ENCODE peak calls at places on chromosome 21, in five cellular contexts. X is Peyer's patch, E is ovary, U is fibroblast of mammary gland, R is IMR-90. Z is an unnamed sample.

GRCh38 chr21:15289896-15290841 is 225.4 kb upstream of the NRIP1 start:
- DNase-seq in X (peak), E (peak), U (no peak), R (no peak), Z (peak)

GRCh38 chr21:39033878-39034589 is 149.2 kb downstream of the PSMG1 start:
- DNase-seq in X (peak), E (no peak), U (no peak), R (no peak), Z (peak)

GRCh38 chr21:37059181-37059580 is 13.7 kb downstream of the PIGP start:
- DNase-seq in X (no peak), E (no peak), U (no peak), R (no peak), Z (no peak)

GRCh38 chr21:39238275-39238674 is 55.0 kb upstream of the PSMG1 start:
- DNase-seq in X (no peak), E (no peak), U (no peak), R (no peak), Z (no peak)

GRCh38 chr21:38365521-38365920 is 108.7 kb downstream of the KCNJ15 start:
- DNase-seq in X (no peak), E (no peak), U (no peak), R (no peak), Z (no peak)

GRCh38 chr21:42636535-42636914 is 16.9 kb upstream of the PDE9A start:
- DNase-seq in X (no peak), E (no peak), U (peak), R (peak), Z (no peak)

GRCh38 chr21:43917515-43918384 is 52.7 kb downstream of the AGPAT3 start:
- DNase-seq in X (peak), E (no peak), U (no peak), R (no peak), Z (peak)

GRCh38 chr21:29130234-29130993 is at the start of gene MAP3K7CL:
- DNase-seq in X (no peak), E (peak), U (peak), R (peak), Z (peak)

GRCh38 chr21:19510653-19511052 is 1107.1 kb upstream of the TMPRSS15 start:
- DNase-seq in X (no peak), E (no peak), U (no peak), R (no peak), Z (no peak)

GRCh38 chr21:32457360-32457840 is 44.9 kb downstream of the EVA1C start:
- DNase-seq in X (peak), E (peak), U (peak), R (peak), Z (peak)

GRCh38 chr21:42466700-42467612 is 29.1 kb downstream of the RSPH1 start:
- DNase-seq in X (peak), E (no peak), U (no peak), R (peak), Z (peak)

GRCh38 chr21:31609081-31609480 is 50.4 kb upstream of the SOD1 start:
- DNase-seq in X (no peak), E (no peak), U (no peak), R (no peak), Z (no peak)

GRCh38 chr21:34726627-34727337 is 58.0 kb downstream of the CLIC6 start:
- DNase-seq in X (no peak), E (no peak), U (no peak), R (peak), Z (no peak)

GRCh38 chr21:31993826-31994791 is 121.3 kb downstream of the HUNK start:
- DNase-seq in X (no peak), E (no peak), U (no peak), R (peak), Z (no peak)

GRCh38 chr21:28459193-28459592 is 533.5 kb downstream of the LTN1 start:
- DNase-seq in X (no peak), E (no peak), U (peak), R (no peak), Z (no peak)

GRCh38 chr21:37670883-37671282 is 245.4 kb downstream of the KCNJ6 start:
- DNase-seq in X (no peak), E (no peak), U (peak), R (peak), Z (no peak)

GRCh38 chr21:44929242-44929798 is 8.6 kb upstream of the ITGB2 start:
- DNase-seq in X (no peak), E (no peak), U (no peak), R (no peak), Z (no peak)

GRCh38 chr21:44926364-44927101 is 5.8 kb upstream of the ITGB2 start:
- DNase-seq in X (no peak), E (no peak), U (peak), R (peak), Z (no peak)

GRCh38 chr21:44929799-44930542 is 9.3 kb upstream of the ITGB2 start:
- DNase-seq in X (no peak), E (no peak), U (no peak), R (no peak), Z (no peak)

GRCh38 chr21:44927259-44927586 is 6.5 kb upstream of the ITGB2 start:
- DNase-seq in X (no peak), E (no peak), U (no peak), R (no peak), Z (no peak)

DNA sequence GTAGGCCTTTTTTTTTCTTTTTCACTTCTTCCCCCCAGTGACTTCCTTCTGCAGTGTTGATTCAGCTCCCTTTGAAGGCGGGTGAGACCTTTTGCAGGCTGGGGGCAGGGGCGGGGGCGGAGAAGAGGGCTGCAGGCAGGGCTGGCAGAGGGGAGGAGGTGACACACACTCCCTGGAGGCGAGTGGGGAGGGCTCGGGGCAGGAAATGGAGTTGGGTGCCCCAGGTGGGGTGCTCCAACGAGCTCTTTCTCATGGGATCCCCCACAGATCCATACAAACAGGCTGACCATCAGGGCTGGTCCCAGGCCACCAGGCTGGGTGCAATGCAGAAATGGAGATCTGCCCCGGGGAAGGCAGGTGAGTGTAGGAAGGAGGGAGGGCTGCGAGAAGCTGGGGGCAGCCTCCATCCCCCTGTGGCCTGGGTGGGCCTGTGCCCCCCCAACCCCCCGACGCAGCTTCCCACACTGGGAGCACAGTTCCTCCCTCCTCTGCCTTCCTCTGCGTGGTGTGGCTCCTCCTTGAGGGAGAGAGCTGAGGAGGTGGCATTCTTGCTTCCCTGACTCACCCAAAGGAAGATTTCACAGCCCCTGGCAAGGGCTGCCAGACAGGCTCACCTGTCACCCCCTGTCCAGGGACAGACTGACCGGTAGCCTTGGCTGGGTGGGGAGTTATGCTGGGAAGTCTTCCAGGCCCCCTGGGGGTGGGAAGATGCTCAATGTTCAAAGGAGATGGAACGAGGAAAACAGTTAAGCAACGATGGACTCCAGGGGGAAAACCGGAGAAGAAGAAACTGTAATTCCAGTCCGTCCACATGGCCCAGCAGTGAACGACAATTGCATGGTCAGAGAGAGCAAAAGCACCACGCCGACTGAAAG is 7.1 kb upstream of the ITGB2 start:
- DNase-seq in X (no peak), E (no peak), U (peak), R (peak), Z (peak)
- TF ChIP-seq CTCF in X (no peak), E (no peak), U (peak), R (no peak), Z (no peak)

DNA sequence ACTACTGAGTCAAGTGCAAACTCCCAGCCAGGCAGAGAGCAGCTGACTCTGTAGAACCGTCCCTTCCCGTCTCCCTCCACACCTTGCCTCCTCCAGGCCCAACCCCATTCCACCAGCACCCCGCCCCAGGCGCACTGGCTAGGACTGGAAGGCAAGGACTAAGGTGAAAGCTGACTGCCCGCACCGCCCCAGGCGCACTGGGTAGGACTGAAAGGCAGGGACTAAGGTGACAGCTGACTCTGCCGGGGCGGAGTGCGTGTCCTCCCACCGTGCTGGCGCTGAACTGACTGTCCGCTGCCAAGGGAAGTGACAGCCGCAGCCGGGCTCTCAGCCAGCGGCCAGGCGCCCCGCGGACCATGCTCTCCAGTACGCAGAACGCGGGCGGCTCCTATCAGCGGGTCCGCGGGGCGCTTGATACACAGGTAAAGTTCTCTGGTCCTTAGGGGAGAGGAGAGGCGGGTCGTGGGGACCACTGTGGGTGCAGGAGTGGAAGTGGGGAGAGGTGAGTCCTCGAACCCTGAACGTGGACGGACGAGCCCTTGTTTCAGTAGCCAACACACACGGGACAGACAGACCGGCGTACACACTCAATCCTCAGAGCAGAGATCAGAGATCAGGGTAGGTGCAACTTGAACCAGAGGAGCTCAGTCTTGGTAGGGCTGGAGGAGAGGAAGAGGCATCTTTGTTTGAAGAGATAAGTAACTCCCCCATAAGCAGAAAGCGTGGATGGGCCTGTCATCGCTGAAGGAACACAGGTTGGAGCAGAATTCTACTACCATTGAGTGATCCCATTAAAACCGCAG is 58.0 kb downstream of the RBM11 start:
- DNase-seq in X (peak), E (no peak), U (no peak), R (no peak), Z (peak)
- H3K4me3 ChIP-seq in X (no peak), E (no peak), U (no peak), R (no peak), Z (no peak)

DNA sequence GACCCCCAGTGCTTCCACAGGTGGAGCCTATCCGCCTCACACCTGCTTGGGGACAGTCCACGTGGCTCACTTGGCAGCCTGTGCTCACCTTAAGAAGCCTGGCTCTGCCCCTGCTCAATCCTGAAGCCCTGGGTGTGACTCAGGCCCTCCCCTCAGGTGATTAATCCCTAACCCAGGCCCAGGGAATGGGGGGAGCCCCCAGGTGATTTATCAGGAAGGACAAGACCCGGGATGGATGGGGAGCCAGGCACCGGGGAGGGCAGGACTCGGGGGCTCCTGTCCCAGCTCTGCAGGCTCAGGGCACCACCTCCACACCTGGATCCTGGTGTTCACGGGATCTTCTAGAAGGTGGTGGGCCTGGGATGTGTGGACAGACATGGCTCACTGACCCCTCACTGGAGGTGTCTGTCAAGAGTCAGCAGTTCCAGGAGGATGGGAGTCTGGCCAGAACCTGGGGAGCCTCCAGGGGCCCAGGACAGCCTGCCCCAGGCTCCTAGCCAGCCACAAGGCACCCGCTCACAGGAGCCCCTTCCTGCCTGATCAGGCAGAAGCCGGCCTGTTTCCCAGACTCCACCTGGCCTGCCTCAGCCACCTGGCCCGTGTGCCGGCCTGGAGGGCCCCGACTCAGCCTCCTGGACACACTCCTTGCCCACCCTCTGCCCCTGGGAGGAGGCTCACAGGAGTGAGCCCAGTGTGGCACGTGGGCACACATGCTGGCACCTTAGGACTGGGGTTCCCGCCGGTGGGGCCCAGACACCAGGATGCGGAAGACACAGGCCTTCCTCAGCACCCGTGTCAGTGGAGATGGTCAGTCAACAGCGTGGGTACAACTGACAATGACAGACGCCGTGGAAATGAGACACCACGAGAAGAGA is 38.6 kb upstream of the COL6A1 start:
- DNase-seq in X (no peak), E (no peak), U (no peak), R (no peak), Z (no peak)
- TF ChIP-seq CTCF in X (no peak), E (no peak), U (no peak), R (no peak), Z (no peak)

DNA sequence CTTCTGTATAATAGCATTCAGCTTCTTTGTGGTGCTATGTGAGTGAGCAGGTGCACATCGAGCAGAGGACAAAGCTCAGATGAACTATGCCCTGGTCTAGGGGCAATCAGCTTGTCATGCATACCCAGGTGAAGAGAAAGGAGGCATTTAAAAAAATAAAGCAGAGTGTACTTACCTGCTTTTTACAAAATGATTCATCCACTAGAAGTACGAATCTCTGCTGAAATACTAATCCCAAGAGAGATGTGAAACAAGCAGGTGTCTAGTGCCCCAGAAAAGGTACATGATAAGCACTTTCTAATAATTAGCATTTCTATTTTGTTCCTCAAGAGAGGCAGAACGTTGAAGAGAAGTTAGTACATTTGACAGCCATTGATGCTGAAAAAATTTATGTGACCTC is 31.1 kb downstream of the CHODL start:
- DNase-seq in X (no peak), E (no peak), U (no peak), R (no peak), Z (no peak)
- H3K4me3 ChIP-seq in X (no peak), E (no peak), U (no peak), R (no peak), Z (no peak)

GRCh38 chr21:35853321-35853922 is 206.9 kb downstream of the SETD4 start:
- DNase-seq in X (no peak), E (no peak), U (peak), R (peak), Z (no peak)

GRCh38 chr21:35849131-35849530 is 211.2 kb downstream of the SETD4 start:
- DNase-seq in X (no peak), E (no peak), U (no peak), R (peak), Z (no peak)

GRCh38 chr21:35850029-35850428 is 210.3 kb downstream of the SETD4 start:
- DNase-seq in X (no peak), E (no peak), U (peak), R (peak), Z (no peak)

GRCh38 chr21:35852820-35853219 is 207.5 kb downstream of the SETD4 start:
- DNase-seq in X (no peak), E (no peak), U (no peak), R (no peak), Z (no peak)

GRCh38 chr21:35850542-35851103 is 209.7 kb downstream of the SETD4 start:
- DNase-seq in X (no peak), E (no peak), U (peak), R (no peak), Z (no peak)
- TF ChIP-seq CTCF in X (no peak), E (no peak), U (no peak), R (no peak), Z (no peak)

DNA sequence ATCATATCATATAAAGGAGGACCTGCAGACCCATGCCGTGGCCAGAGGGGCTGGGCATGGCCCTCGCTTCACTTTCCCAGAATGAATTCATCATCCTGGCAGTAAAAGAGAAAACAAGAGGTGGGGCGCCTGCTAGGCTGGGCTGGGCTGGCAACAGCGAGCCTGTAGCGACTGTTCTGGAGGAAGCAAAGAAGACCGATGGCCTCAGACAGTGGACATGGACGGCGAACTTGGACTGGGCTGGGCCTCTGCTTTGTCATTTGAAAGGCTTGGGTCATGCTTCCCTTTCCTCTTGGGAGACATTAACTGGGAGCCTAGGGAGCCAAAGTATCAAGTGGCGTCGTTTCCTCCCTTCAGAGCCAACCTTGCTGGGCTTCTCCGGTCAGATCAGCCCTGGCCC is 401 bp upstream of the FAM3B start:
- DNase-seq in X (no peak), E (no peak), U (no peak), R (no peak), Z (peak)
- H3K4me3 ChIP-seq in X (peak), E (no peak), U (no peak), R (no peak), Z (no peak)

DNA sequence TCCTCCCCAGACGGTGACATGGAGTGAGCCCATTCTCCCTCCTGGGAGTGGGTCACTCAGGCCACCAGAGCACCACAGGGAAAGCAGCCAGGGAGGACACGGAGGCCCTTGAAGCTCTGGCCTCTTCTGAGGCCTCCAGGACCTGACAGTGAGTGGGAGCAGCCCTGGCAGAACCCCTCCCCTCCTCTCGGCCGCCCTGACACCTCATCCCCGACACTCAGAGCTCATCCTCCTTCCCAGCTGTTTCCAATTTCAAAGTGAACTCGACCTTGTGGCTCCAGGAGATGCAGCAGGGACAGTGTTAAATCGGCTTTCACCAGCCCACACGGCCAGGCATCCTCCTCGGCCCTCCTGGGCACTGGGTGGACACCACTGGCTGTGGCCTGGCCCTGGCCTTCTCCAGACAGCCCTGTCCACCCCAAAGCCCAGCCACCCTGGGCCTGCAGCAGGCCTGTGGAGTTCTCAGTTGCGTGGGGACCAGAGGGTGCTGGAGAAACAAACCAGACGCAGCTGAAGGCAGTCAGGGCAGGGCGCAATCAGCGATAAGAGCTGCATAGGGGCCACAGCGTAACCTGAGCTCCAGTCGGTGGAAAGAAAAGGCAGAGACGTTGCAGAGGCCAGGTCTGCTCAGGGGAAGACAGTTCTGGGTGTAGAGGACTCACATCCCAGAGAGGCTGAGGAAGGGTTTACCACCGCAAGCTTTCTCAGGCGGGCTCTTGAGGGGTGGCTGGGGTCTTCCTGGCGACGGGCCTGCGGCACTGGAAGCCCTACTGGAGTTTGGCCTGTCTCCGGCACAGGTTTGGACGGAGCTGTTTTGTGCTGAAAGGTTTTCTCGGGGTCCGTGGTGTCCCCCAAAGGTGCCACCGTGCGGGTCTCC is 27.0 kb downstream of the FTCD start:
- DNase-seq in X (peak), E (peak), U (peak), R (no peak), Z (peak)
- TF ChIP-seq CTCF in X (no peak), E (no peak), U (no peak), R (no peak), Z (no peak)

Z was measured in mucosa of descending colon.